ENCODE peak calls at places on chromosomes 1 and 21, in six cellular contexts. X is astrocyte, E is HepG2, J is keratinocyte, U is A549, S is fibroblast of mammary gland. G is an unnamed sample.
A peak's percentile ranks its signal among the peaks of the same experiment; 100 is the strongest.

GRCh38 chr1:232182206-232182605 is 447.7 kb downstream of the SIPA1L2 start:
- DNase-seq in X (no peak), E (no peak), J (no peak), U (no peak), S (no peak), G (no peak)

GRCh38 chr1:220807726-220808125 is 21.0 kb downstream of the MTARC1 start:
- DNase-seq in X (no peak), E (no peak), J (no peak), U (no peak), S (no peak), G (no peak)

GRCh38 chr1:82604524-82604923 is 803.8 kb downstream of the ADGRL2 start:
- DNase-seq in X (no peak), E (no peak), J (no peak), U (no peak), S (no peak), G (no peak)

GRCh38 chr1:102262994-102263393 is 266.3 kb upstream of the OLFM3 start:
- DNase-seq in X (no peak), E (no peak), J (no peak), U (no peak), S (no peak), G (no peak)

GRCh38 chr21:40757366-40757765 is 89.6 kb downstream of the DSCAM start:
- DNase-seq in X (no peak), E (no peak), J (no peak), U (no peak), S (no peak), G (no peak)

GRCh38 chr1:41515131-41515678 is 30.7 kb upstream of the EDN2 start:
- DNase-seq in X (no peak), E (no peak), J (no peak), U (no peak), S (no peak), G (no peak)

GRCh38 chr1:234509457-234510328 is 30.7 kb upstream of the TARBP1 start:
- DNase-seq in X (no peak), E (no peak), J (no peak), U (no peak), S (peak; percentile 58), G (peak; percentile 54)

GRCh38 chr1:220278991-220279390 is 6.7 kb upstream of the RAB3GAP2 start:
- DNase-seq in X (peak; percentile 84), E (no peak), J (no peak), U (no peak), S (no peak), G (peak; percentile 40)

GRCh38 chr1:228457396-228458176 is 29.6 kb upstream of the RNF187 start:
- DNase-seq in X (peak; percentile 98), E (no peak), J (peak; percentile 85), U (peak; percentile 71), S (peak; percentile 99), G (peak; percentile 98)

GRCh38 chr1:172704003-172704402 is 45.1 kb downstream of the FASLG start:
- DNase-seq in X (no peak), E (no peak), J (no peak), U (no peak), S (no peak), G (no peak)

GRCh38 chr21:43854773-43855633 is 10.0 kb upstream of the AGPAT3 start:
- DNase-seq in X (no peak), E (no peak), J (no peak), U (no peak), S (no peak), G (no peak)

GRCh38 chr1:178632619-178633018 is 92.4 kb upstream of the RALGPS2 start:
- DNase-seq in X (peak; percentile 96), E (no peak), J (no peak), U (no peak), S (peak; percentile 95), G (no peak)

GRCh38 chr1:223338811-223339746 is 24.9 kb downstream of the SUSD4 start:
- DNase-seq in X (peak; percentile 65), E (no peak), J (no peak), U (no peak), S (peak; percentile 9), G (peak; percentile 30)

GRCh38 chr1:204623365-204623893 is 62.1 kb downstream of the LRRN2 start:
- DNase-seq in X (peak; percentile 36), E (peak; percentile 71), J (no peak), U (peak; percentile 36), S (peak; percentile 76), G (no peak)

GRCh38 chr21:45054927-45055612 is 19.3 kb upstream of the ADARB1 start:
- DNase-seq in X (no peak), E (no peak), J (no peak), U (no peak), S (no peak), G (no peak)

GRCh38 chr1:232226197-232226681 is 403.7 kb downstream of the SIPA1L2 start:
- DNase-seq in X (peak; percentile 73), E (no peak), J (peak; percentile 36), U (no peak), S (peak; percentile 56), G (peak; percentile 69)

GRCh38 chr21:42523941-42524340 is 10.3 kb downstream of the SLC37A1 start:
- DNase-seq in X (no peak), E (no peak), J (no peak), U (no peak), S (no peak), G (no peak)

GRCh38 chr1:47023268-47024137 is at the start of gene CYP4X1:
- DNase-seq in X (no peak), E (no peak), J (no peak), U (no peak), S (no peak), G (no peak)

GRCh38 chr1:197356723-197357533 is 88.9 kb downstream of the CRB1 start:
- DNase-seq in X (peak; percentile 33), E (peak; percentile 32), J (peak; percentile 26), U (no peak), S (peak; percentile 63), G (peak; percentile 63)

GRCh38 chr1:182595641-182596240 is 6.7 kb upstream of the RNASEL start:
- DNase-seq in X (peak; percentile 49), E (peak; percentile 30), J (no peak), U (peak; percentile 62), S (peak; percentile 79), G (peak; percentile 64)

GRCh38 chr1:15386128-15386824 is 23.4 kb upstream of the EFHD2 start:
- DNase-seq in X (peak; percentile 29), E (no peak), J (no peak), U (no peak), S (no peak), G (peak; percentile 21)

GRCh38 chr1:36864182-36865079 is 169.9 kb downstream of the GRIK3 start:
- DNase-seq in X (no peak), E (no peak), J (no peak), U (no peak), S (no peak), G (no peak)

DNA sequence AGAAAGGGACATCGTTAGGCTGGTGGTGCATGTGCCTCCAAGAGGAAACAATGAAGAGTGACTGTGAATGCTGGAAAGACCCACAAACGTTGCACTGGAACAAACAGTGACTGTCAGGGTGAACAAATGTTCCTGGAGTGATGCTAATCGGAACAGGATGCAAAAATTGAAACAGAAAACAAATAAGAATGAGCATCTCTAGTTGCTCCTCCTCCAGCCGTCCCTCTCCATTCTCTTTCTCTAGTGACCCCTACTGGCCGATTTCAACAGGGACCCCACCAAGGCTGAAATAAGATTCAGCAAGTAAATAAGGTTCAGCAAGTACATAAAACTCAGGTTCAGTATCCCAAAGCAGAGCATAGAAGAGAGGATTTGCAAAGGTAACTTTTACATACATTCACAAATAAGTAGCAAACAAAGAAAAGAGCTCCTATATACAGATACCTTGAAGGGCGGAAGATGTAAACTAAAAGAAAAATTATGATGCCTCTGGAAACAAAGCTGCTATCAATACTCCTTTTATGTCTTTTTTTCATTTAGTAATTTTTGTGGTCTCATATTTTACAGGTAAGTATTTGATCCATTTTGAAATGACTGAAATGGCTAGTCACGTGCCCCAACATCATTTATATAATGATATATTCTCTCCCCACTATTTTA is 836.1 kb upstream of the ADAMTS5 start:
- DNase-seq in X (no peak), E (no peak), J (no peak), U (no peak), S (peak; percentile 60), G (peak; percentile 56)
- H3K4me3 ChIP-seq in X (no peak overlapping the region), E (no peak overlapping the region), J (no peak overlapping the region), U (no peak overlapping the region), S (no peak overlapping the region), G (peak overlapping the region; percentile 40)

DNA sequence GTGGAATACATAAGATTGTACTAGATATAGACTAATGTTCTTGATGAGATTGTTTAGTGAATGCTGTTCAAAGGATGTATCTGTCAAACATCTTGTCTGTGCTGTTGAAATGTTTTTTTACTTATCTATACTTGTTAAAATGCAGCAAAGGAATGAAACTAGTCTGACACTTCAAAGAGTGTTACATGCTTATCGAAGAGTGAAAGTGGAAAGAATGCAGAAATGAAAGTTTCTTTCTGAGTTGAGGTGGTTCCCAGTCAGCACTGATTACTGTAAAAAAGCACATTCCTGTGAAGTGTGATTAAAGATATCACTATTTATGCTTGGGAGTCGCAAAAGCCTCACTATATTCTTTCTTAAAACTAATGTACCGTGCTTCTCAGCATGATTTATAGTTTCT is 1225.2 kb downstream of the NCAM2 start:
- DNase-seq in X (no peak), E (no peak), J (no peak), U (no peak), S (no peak), G (no peak)
- TF ChIP-seq CTCF in X (no peak), E (no peak), J (no peak), U (no peak), S (no peak), G (no peak)

DNA sequence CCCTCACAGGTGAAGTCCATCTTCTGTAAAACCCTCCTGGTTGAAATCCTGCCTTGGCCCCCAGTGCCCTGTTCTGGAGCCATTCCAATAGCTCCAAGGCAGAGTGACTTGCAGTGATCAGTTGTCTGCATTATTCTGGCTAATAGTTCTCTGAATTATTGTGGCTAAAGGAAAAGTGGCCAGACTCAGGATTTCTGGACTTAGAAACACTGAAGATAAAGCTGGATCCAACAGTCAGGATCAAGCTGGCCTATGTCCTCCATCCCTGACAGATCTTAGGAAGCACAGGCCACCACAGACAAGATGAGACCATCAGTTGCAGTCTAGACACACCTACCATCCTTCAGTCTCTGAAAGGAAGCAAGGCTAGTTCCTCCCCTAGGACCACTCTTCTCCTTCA is 801 bp upstream of the C2CD4D start:
- DNase-seq in X (no peak), E (no peak), J (no peak), U (no peak), S (no peak), G (no peak)
- H3K4me3 ChIP-seq in X (no peak overlapping the region), E (no peak overlapping the region), J (peak overlapping the region; percentile 44), U (no peak overlapping the region), S (no peak overlapping the region), G (no peak overlapping the region)

GRCh38 chr1:84540759-84541158 is 33.5 kb downstream of the CTBS start:
- DNase-seq in X (no peak), E (no peak), J (no peak), U (no peak), S (no peak), G (peak; percentile 14)
- TF ChIP-seq CTCF in X (no peak), E (no peak), J (no peak), U (no peak), S (no peak), G (no peak)

GRCh38 chr1:180631766-180632325 is at the start of gene XPR1:
- DNase-seq in X (peak; percentile 94), E (peak; percentile 96), J (peak; percentile 89), U (peak; percentile 85), S (peak; percentile 99), G (peak; percentile 99)
- H3K4me3 ChIP-seq in X (peak within 1 kb of the TSS; percentile 90), E (peak within 1 kb of the TSS; percentile 99), J (peak within 1 kb of the TSS; percentile 91), U (peak within 1 kb of the TSS; percentile 62), S (peak within 1 kb of the TSS; percentile 83), G (peak within 1 kb of the TSS; percentile 92)

G was measured in AG10803.